ENCODE peak calls at places on chromosomes 16 and 17, in nine cellular contexts. H is heart right ventricle; S is CD8-positive, alpha-beta T cell; J is A549; Y is SK-N-MC; U is naive thymus-derived CD4-positive, alpha-beta T cell; L is right cardiac atrium; A is breast epithelium; Z is mammary epithelial cell. M is an unnamed sample.

GRCh38 chr16:54286330-54287017 is at the start of gene IRX3:
- DNase-seq in H (peak; percentile 92), U (no peak), A (peak; percentile 95), Z (peak; percentile 94), L (peak; percentile 90), Y (no peak), J (peak; percentile 88), S (no peak), M (no peak)

GRCh38 chr16:23867566-23867965 is 31.8 kb downstream of the PRKCB start:
- DNase-seq in H (no peak), U (no peak), Z (no peak), L (no peak), S (no peak), A (no peak), J (no peak), Y (no peak), M (no peak)

GRCh38 chr17:48630925-48631692 is 5.0 kb upstream of the HOXB9 start:
- DNase-seq in J (no peak), Y (no peak), H (no peak), Z (no peak), U (no peak), L (no peak), S (no peak), A (no peak), M (no peak)

GRCh38 chr17:4950075-4950756 is 703 bp upstream of the ENO3 start:
- DNase-seq in A (no peak), Y (no peak), S (peak; percentile 26), H (peak; percentile 70), L (peak; percentile 83), Z (no peak), J (peak; percentile 36), U (peak; percentile 25), M (no peak)

GRCh38 chr17:69300222-69300621 is 26.7 kb downstream of the ABCA5 start:
- DNase-seq in J (no peak), U (no peak), S (no peak), H (no peak), A (no peak), Z (no peak), L (no peak), Y (no peak), M (no peak)

GRCh38 chr17:1928976-1929375 is 96.2 kb downstream of the RTN4RL1 start:
- DNase-seq in A (no peak), U (no peak), Z (no peak), J (no peak), S (no peak), Y (no peak), H (peak; percentile 66), L (peak; percentile 58), M (no peak)

GRCh38 chr17:38453951-38454421 is 25.7 kb downstream of the ARHGAP23 start:
- DNase-seq in L (peak; percentile 54), Y (no peak), S (no peak), A (peak; percentile 44), H (peak; percentile 57), Z (no peak), U (no peak), J (no peak), M (no peak)

GRCh38 chr17:81551458-81552243 is 502 bp downstream of the FAAP100 start:
- DNase-seq in Y (no peak), A (no peak), U (no peak), L (no peak), S (no peak), H (no peak), J (no peak), Z (peak; percentile 21), M (no peak)

GRCh38 chr17:10798332-10798749 is 5.6 kb downstream of the TMEM238L start:
- DNase-seq in U (no peak), Z (no peak), S (no peak), Y (no peak), H (no peak), J (no peak), A (peak; percentile 46), L (no peak), M (no peak)

GRCh38 chr17:58084317-58084981 is 1.2 kb downstream of the DYNLL2 start:
- DNase-seq in Z (peak; percentile 44), J (peak; percentile 65), S (peak; percentile 54), L (peak; percentile 48), A (peak; percentile 25), U (peak; percentile 69), H (peak; percentile 29), Y (no peak), M (no peak)

GRCh38 chr16:73006021-73006420 is 41.9 kb downstream of the ZFHX3 start:
- DNase-seq in A (no peak), S (no peak), H (no peak), L (no peak), J (no peak), U (no peak), Z (no peak), Y (no peak), M (no peak)

GRCh38 chr17:48555616-48556533 is 11.0 kb upstream of the HOXB2 start:
- DNase-seq in Y (no peak), J (peak; percentile 83), S (no peak), A (no peak), L (no peak), H (no peak), Z (peak; percentile 47), U (peak; percentile 18), M (no peak)

GRCh38 chr17:67801626-67802175 is 23.6 kb upstream of the BPTF start:
- DNase-seq in L (no peak), Z (peak; percentile 22), S (no peak), J (no peak), Y (no peak), A (no peak), H (no peak), U (no peak), M (no peak)

GRCh38 chr16:21158208-21159110 is at the start of gene LDAF1:
- DNase-seq in J (peak; percentile 75), S (peak; percentile 77), L (peak; percentile 88), U (peak; percentile 62), A (peak; percentile 77), Z (peak; percentile 83), H (peak; percentile 82), Y (no peak), M (peak; percentile 69)

GRCh38 chr17:71163121-71163812 is 957.6 kb upstream of the SOX9 start:
- DNase-seq in L (no peak), H (no peak), A (no peak), U (no peak), J (no peak), Y (no peak), S (no peak), Z (no peak), M (no peak)

GRCh38 chr16:89383095-89384003 is 107.0 kb downstream of the ANKRD11 start:
- DNase-seq in L (peak; percentile 51), S (peak; percentile 32), Y (no peak), H (peak; percentile 48), Z (peak; percentile 74), A (no peak), U (no peak), J (no peak), M (no peak)

GRCh38 chr17:77513045-77513444 is 372.3 kb downstream of the SEC14L1 start:
- DNase-seq in A (no peak), Z (no peak), L (no peak), Y (no peak), J (no peak), U (no peak), H (no peak), S (no peak), M (no peak)

GRCh38 chr16:8854298-8854948 is 14.4 kb downstream of the CARHSP1 start:
- DNase-seq in U (no peak), Z (no peak), S (no peak), Y (no peak), H (no peak), L (no peak), J (no peak), A (no peak), M (no peak)
- H3K27ac ChIP-seq in U (no peak overlapping the region), Z (no peak overlapping the region), S (no peak overlapping the region), Y (peak overlapping the region; percentile 44), H (peak overlapping the region; percentile 64), L (no peak overlapping the region), J (no peak overlapping the region), A (no peak overlapping the region), M (no peak overlapping the region)

DNA sequence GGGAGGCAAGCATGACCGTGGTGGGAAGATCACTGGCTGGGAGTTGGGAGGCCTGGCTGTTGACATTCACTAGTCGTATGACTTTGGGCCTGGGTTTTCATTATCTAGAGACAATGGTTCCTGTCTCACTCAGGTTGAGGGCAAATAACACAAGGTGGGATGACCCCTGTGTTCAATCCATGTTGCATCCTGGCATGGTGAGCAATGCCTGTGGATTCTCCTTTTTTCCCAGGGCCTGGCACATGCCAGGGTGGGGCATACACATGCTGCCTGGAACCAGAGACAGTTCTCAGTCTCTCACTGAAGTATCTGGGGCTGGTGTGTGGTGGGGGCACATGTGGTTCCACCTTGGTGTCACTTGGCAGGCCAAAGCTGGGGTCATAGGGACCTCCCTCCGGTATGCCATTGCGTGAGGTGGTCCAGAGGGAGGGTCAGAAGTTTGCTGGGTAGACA is 5.4 kb downstream of the THRA start:
- DNase-seq in U (no peak), J (no peak), H (peak; percentile 11), A (no peak), Y (no peak), Z (peak; percentile 26), S (no peak), L (no peak), M (no peak)
- H3K27ac ChIP-seq in U (peak overlapping the region; percentile 75), J (peak overlapping the region; percentile 95), H (peak overlapping the region; percentile 89), A (peak overlapping the region; percentile 96), Y (peak overlapping the region; percentile 91), Z (peak overlapping the region; percentile 30), S (peak overlapping the region; percentile 18), L (peak overlapping the region; percentile 95), M (peak overlapping the region; percentile 100)

GRCh38 chr16:86697715-86698114 is 119.4 kb downstream of the FOXL1 start:
- DNase-seq in A (no peak), Y (no peak), J (no peak), L (no peak), Z (no peak), S (no peak), U (no peak), H (no peak), M (no peak)

GRCh38 chr16:86700396-86700945 is 122.1 kb downstream of the FOXL1 start:
- DNase-seq in Z (no peak), L (no peak), H (no peak), U (no peak), Y (no peak), A (no peak), S (no peak), J (no peak), M (no peak)

GRCh38 chr16:86702824-86703588 is 124.7 kb downstream of the FOXL1 start:
- DNase-seq in Y (no peak), S (no peak), H (no peak), A (no peak), L (no peak), U (no peak), J (no peak), Z (no peak), M (no peak)

GRCh38 chr16:86704516-86704915 is 126.2 kb downstream of the FOXL1 start:
- DNase-seq in H (no peak), U (no peak), Y (no peak), A (no peak), Z (no peak), J (no peak), L (no peak), S (no peak), M (no peak)

GRCh38 chr16:86701286-86701975 is 123.1 kb downstream of the FOXL1 start:
- DNase-seq in J (no peak), L (no peak), U (no peak), Z (no peak), Y (no peak), A (no peak), H (no peak), S (no peak), M (no peak)
- H3K27ac ChIP-seq in J (no peak overlapping the region), L (no peak overlapping the region), U (no peak overlapping the region), Z (no peak overlapping the region), Y (no peak overlapping the region), A (no peak overlapping the region), H (no peak overlapping the region), S (no peak overlapping the region), M (no peak overlapping the region)

GRCh38 chr16:14004719-14005315 is 66.3 kb upstream of the MRTFB start:
- DNase-seq in L (no peak), Y (no peak), U (no peak), Z (no peak), J (no peak), A (no peak), H (no peak), S (no peak), M (no peak)
- H3K27ac ChIP-seq in L (peak overlapping the region; percentile 80), Y (peak overlapping the region; percentile 7), U (no peak overlapping the region), Z (no peak overlapping the region), J (no peak overlapping the region), A (peak overlapping the region; percentile 25), H (peak overlapping the region; percentile 75), S (no peak overlapping the region), M (peak overlapping the region; percentile 77)

M was measured in caudate nucleus.